ENCODE peak calls at places on chromosomes 2 and 18, in six cellular contexts. M, W, U, X, D and H are unnamed samples.

GRCh38 chr2:175726213-175726612 is 275.9 kb downstream of the LNPK start:
- DNase-seq in X (no peak), U (no peak), M (no peak), D (peak), W (no peak), H (no peak)

GRCh38 chr2:202717598-202718310 is 83.0 kb downstream of the FAM117B start:
- DNase-seq in M (no peak), W (no peak), X (no peak), U (no peak), D (no peak), H (no peak)

GRCh38 chr18:58046087-58046793 is 2.2 kb downstream of the NEDD4L start:
- DNase-seq in X (no peak), D (no peak), U (no peak), M (no peak), W (no peak), H (no peak)

GRCh38 chr2:102735431-102736130 is 26.2 kb upstream of the TMEM182 start:
- DNase-seq in D (no peak), W (no peak), U (no peak), X (no peak), M (peak), H (no peak)

GRCh38 chr2:159891917-159892691 is 94.1 kb upstream of the CD302 start:
- DNase-seq in M (no peak), U (no peak), D (peak), W (no peak), X (no peak), H (no peak)

GRCh38 chr2:40451926-40452605 is at the start of gene SLC8A1:
- DNase-seq in U (peak), W (no peak), X (no peak), M (peak), D (peak), H (no peak)

GRCh38 chr2:159547031-159547430 is 69.3 kb downstream of the BAZ2B start:
- DNase-seq in M (no peak), D (no peak), X (no peak), U (no peak), W (no peak), H (no peak)

GRCh38 chr18:11828772-11829432 is 22.3 kb upstream of the CHMP1B start:
- DNase-seq in U (no peak), D (no peak), W (no peak), M (no peak), X (no peak), H (no peak)

GRCh38 chr2:106119074-106119473 is 75.0 kb downstream of the UXS1 start:
- DNase-seq in W (no peak), X (no peak), D (no peak), M (no peak), U (no peak), H (no peak)

GRCh38 chr2:158969717-158970521 is 1.5 kb downstream of the TANC1 start:
- DNase-seq in U (no peak), D (peak), W (no peak), X (no peak), M (peak), H (no peak)

GRCh38 chr2:205903549-205904129 is 182.3 kb downstream of the INO80D start:
- DNase-seq in M (peak), D (peak), X (no peak), W (no peak), U (no peak), H (no peak)

GRCh38 chr2:8535821-8536685 is 145.8 kb upstream of the ID2 start:
- DNase-seq in M (no peak), U (no peak), X (no peak), D (no peak), W (no peak), H (peak)

GRCh38 chr18:5309888-5310470 is 14.5 kb upstream of the ZBTB14 start:
- DNase-seq in X (peak), D (no peak), U (no peak), M (no peak), W (no peak), H (no peak)

GRCh38 chr2:105438104-105438929 is 39.5 kb upstream of the FHL2 start:
- DNase-seq in D (no peak), X (no peak), U (peak), W (no peak), M (peak), H (no peak)

GRCh38 chr2:34096552-34097171 is 497.6 kb upstream of the FAM98A start:
- DNase-seq in X (peak), U (peak), D (peak), M (no peak), W (no peak), H (no peak)

GRCh38 chr2:106143495-106144215 is 50.4 kb downstream of the UXS1 start:
- DNase-seq in D (no peak), U (no peak), W (no peak), X (no peak), M (no peak), H (no peak)

GRCh38 chr2:98913916-98914712 is 21.9 kb downstream of the CRACDL start:
- DNase-seq in X (no peak), M (no peak), W (no peak), D (no peak), U (no peak), H (no peak)

GRCh38 chr2:227536445-227536844 is 62.2 kb upstream of the SCYGR2 start:
- DNase-seq in D (peak), M (no peak), W (no peak), U (no peak), X (no peak), H (no peak)

GRCh38 chr18:74832381-74832780 is 234.7 kb downstream of the ZNF407 start:
- DNase-seq in X (no peak), W (no peak), M (no peak), U (no peak), D (no peak), H (no peak)

GRCh38 chr2:10864888-10865551 is 46.7 kb upstream of the KCNF1 start:
- DNase-seq in U (no peak), M (no peak), D (no peak), X (no peak), W (no peak), H (no peak)

GRCh38 chr2:65035544-65035943 is 20.7 kb upstream of the CEP68 start:
- DNase-seq in W (no peak), X (no peak), M (no peak), D (no peak), U (no peak), H (no peak)

GRCh38 chr2:99841749-99842148 is 300.6 kb downstream of the AFF3 start:
- DNase-seq in X (no peak), W (no peak), U (no peak), M (no peak), D (peak), H (no peak)

GRCh38 chr2:46461716-46462171 is 17.6 kb upstream of the TMEM247 start:
- DNase-seq in D (no peak), M (no peak), W (no peak), X (no peak), U (no peak), H (no peak)

GRCh38 chr2:46460991-46461715 is 18.2 kb upstream of the TMEM247 start:
- DNase-seq in X (peak), U (peak), M (peak), W (peak), D (peak), H (peak)

GRCh38 chr2:46459694-46460093 is 19.7 kb upstream of the TMEM247 start:
- DNase-seq in M (no peak), X (no peak), U (no peak), W (no peak), D (no peak), H (no peak)

GRCh38 chr2:46458763-46459505 is 20.4 kb upstream of the TMEM247 start:
- DNase-seq in D (no peak), U (no peak), M (no peak), W (no peak), X (no peak), H (no peak)

DNA sequence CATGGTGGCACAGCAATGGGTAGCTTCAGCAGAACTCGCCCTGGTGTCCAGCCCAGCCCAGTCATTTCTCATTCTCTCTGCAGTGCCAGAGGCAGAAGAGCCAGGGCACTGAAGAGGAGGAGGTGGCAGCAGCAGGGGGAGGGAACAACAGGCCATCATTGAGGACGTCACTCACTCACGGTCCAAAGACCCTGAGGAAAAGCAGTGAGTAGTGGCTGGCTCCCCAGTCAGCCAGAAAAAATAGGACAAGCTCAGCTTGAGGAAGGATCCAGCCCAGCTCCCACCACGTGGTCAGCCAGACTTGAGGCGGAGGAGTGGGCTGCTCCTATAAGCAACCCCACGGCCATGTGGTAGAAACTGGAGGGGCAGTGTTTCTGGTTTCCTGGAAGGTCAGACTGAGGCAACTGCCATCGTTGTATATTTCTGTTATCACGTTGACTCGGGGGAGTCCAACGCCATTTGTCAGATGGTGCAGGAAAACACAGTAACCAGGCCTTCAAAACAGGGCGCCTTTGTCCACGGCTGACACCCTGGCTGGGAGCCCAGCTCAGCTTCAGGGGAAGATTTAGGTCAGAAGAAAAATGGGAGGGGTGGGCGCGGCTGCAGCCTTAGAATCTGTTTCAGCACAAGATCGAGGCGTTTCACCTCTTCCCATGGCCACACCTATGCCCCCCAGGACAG is 19.0 kb upstream of the TMEM247 start:
- DNase-seq in M (peak), D (no peak), U (peak), W (no peak), X (no peak), H (no peak)
- TF ChIP-seq CTCF in M (no peak), D (no peak), U (no peak), W (no peak), X (no peak), H (no peak)

GRCh38 chr2:20523053-20523452 is 76.2 kb downstream of the RHOB start:
- DNase-seq in X (no peak), U (no peak), M (no peak), W (no peak), D (no peak), H (no peak)
- TF ChIP-seq CTCF in X (no peak), U (no peak), M (no peak), W (no peak), D (no peak), H (no peak)

GRCh38 chr2:42385225-42385624 is 24.2 kb upstream of the COX7A2L start:
- DNase-seq in M (peak), X (no peak), W (no peak), U (no peak), D (no peak), H (no peak)
- TF ChIP-seq CTCF in M (no peak), X (no peak), W (no peak), U (no peak), D (peak), H (no peak)

DNA sequence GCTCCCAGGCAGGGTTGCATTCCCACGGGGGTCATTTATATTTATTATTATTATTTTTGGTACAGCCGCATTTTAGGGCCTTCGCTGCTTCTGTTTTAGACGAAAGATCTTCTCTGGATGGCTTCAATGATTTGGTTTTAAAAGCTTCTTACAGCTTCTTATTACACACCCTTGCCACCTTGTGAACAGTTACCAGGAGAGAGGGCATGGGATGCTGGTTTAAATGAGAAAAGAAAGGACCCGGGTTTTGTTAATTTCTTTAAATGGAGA is 1.7 kb downstream of the SH3RF3 start:
- DNase-seq in W (no peak), M (no peak), X (no peak), D (no peak), U (no peak), H (no peak)
- TF ChIP-seq CTCF in W (no peak), M (no peak), X (no peak), D (no peak), U (no peak), H (no peak)

GRCh38 chr2:157922341-157922740 is 46.2 kb upstream of the ACVR1 start:
- DNase-seq in M (no peak), D (no peak), U (no peak), X (no peak), W (no peak), H (no peak)

GRCh38 chr2:157922815-157923214 is 46.7 kb upstream of the ACVR1 start:
- DNase-seq in U (no peak), M (no peak), X (no peak), D (no peak), W (no peak), H (no peak)

GRCh38 chr2:157927155-157927554 is 51.0 kb upstream of the ACVR1 start:
- DNase-seq in D (no peak), W (no peak), X (no peak), M (no peak), U (no peak), H (no peak)

GRCh38 chr2:157923598-157923997 is 47.5 kb upstream of the ACVR1 start:
- DNase-seq in X (no peak), W (no peak), D (no peak), M (no peak), U (no peak), H (no peak)

DNA sequence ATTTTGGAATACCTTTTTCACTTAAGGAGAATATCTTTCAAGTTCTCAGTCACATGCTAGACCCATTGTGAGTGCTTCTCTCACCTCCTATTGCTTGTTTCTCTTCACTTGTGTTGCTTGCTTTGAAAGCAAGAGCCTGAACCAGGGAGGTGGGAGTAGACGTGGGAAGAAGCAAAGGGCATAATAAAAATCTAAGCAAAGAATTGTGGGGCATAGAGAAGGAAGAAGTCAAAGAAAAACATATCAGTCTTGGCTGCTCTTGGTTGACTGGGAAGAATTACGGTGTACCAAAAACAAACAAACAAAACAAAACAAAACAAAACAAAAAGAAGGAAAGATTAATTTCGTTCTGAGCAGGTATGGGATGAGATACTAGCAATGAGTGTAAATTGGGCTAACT is 48.9 kb upstream of the ACVR1 start:
- DNase-seq in D (no peak), M (no peak), U (no peak), X (no peak), W (no peak), H (no peak)
- TF ChIP-seq CTCF in D (no peak), M (no peak), U (no peak), X (no peak), W (no peak), H (no peak)

GRCh38 chr2:112726487-112727190 is 5.8 kb downstream of the NT5DC4 start:
- DNase-seq in X (peak), D (peak), M (peak), U (peak), W (peak), H (peak)

GRCh38 chr2:112723995-112724394 is 3.2 kb downstream of the NT5DC4 start:
- DNase-seq in M (no peak), D (no peak), X (no peak), U (no peak), W (no peak), H (no peak)

GRCh38 chr2:112725545-112726457 is 5.0 kb downstream of the NT5DC4 start:
- DNase-seq in U (no peak), M (no peak), W (no peak), D (no peak), X (no peak), H (no peak)

GRCh38 chr2:112723556-112723940 is 2.7 kb downstream of the NT5DC4 start:
- DNase-seq in M (no peak), U (no peak), W (no peak), D (no peak), X (no peak), H (no peak)

GRCh38 chr2:112724611-112725525 is 4.0 kb downstream of the NT5DC4 start:
- DNase-seq in U (no peak), D (no peak), W (no peak), M (no peak), X (no peak), H (no peak)
- TF ChIP-seq CTCF in U (no peak), D (peak), W (no peak), M (no peak), X (no peak), H (no peak)

GRCh38 chr2:168118733-168119518 is 128.5 kb downstream of the STK39 start:
- DNase-seq in U (no peak), X (no peak), M (no peak), D (peak), W (no peak), H (no peak)

GRCh38 chr2:168119519-168120141 is 127.8 kb downstream of the STK39 start:
- DNase-seq in D (peak), U (no peak), W (no peak), M (no peak), X (no peak), H (no peak)

GRCh38 chr2:168114021-168114420 is 133.4 kb downstream of the STK39 start:
- DNase-seq in M (no peak), U (no peak), W (no peak), D (peak), X (no peak), H (no peak)

GRCh38 chr2:168114619-168115018 is 132.8 kb downstream of the STK39 start:
- DNase-seq in M (no peak), X (no peak), U (no peak), D (no peak), W (no peak), H (no peak)

DNA sequence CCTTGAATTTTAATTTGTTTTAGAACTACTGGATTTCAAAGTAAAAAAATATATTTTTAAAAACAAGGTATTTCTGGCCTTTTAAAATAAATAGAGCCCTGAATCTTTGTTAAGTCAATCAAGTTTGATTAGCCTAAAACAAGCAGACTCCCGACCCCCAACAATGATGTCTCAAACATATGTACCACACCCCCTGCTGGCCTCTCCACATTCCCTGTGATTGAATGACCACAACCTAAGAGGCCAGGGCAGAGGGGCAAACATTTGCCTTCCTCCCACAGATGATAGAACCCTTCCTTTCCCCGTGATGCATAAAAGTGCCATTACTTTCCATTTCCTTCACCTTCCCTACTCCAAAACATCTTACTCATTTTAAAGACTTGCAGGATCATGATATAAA is 130.9 kb downstream of the STK39 start:
- DNase-seq in M (no peak), W (no peak), D (no peak), X (no peak), U (no peak), H (no peak)
- TF ChIP-seq CTCF in M (no peak), W (no peak), D (no peak), X (no peak), U (no peak), H (no peak)

DNA sequence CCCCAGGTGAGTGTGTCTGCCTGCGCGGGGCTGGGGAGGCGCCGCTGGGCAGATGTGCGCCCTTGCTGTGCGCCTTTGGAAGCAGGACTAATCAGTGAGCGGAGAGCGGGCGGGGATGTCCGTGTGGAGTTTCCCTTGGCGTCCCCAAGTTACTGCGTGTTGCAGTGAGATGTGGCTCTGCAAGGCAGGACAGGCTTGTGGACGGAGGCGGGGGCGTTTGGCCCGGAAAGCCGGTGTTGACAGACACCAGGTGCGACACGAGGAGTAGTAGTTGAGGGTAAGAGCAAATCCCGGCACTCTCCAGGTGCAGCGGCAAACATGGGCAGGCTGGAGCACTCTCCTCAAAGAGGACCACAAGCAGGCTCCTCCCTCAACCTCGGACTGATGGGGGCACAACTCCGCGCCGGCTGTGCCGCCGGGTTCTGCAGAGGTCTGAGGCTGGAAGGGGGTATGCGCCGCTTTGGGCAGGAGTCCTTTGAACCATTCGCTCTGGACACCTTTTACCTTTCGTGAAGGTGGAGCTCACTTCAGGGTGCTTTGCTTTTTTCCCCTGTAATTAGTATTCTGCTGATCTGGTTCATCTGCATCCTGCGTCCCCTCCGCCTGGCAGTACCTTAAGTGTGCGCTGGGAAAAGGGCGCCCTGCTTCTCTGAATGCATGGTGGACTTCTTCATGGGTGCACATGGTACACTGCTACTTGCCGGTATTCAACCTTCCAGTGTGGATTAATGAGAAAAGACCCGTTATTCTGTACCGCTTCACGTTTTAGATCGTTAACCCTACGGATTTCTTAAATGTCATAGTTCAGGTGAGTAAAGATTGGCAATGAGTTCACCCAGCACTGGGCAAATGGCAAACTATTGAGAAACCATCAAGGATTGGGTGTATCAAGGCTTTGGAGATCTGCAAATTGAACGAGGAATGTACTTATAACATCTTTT is 603 bp downstream of the CDH7 start:
- DNase-seq in U (no peak), M (no peak), W (no peak), X (no peak), D (no peak), H (no peak)
- TF ChIP-seq CTCF in U (no peak), M (no peak), W (no peak), X (no peak), D (no peak), H (no peak)

DNA sequence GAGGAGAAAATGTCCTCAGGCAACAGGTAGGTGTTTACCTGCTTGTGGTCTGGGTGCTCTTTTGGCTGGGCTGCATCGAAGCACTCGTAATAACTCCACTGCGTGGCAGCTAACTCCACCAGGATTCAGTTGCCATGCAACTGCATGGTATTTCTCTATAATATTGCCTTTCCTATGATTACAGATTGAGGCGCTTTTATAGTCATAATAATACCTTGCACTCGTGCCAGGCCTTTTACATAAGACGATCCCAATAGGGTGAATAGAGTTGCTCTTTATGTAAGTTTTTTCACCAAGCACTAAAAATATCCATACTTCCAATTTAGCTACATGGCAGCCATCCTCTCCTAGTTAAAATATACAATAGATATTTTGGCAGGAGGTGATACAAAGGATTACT is 19.6 kb upstream of the NYAP2 start:
- DNase-seq in D (no peak), M (no peak), U (no peak), X (no peak), W (no peak), H (no peak)
- TF ChIP-seq CTCF in D (no peak), M (no peak), U (no peak), X (no peak), W (no peak), H (no peak)